ENCODE peak calls at places on chromosomes 13 and 19, in six cellular contexts. One of them, this sample, is unnamed.

GRCh38 chr13:32323912-32324311 is 8.6 kb downstream of the BRCA2 start:
- DNase-seq in brain microvascular endothelial cell: peak; percentile 45
- DNase-seq in Panc1: no peak
- DNase-seq in gastrocnemius medialis: no peak
- DNase-seq in sigmoid colon: no peak
- DNase-seq in mammary epithelial cell: peak; percentile 39
- DNase-seq in this sample: peak; percentile 86

GRCh38 chr19:34588249-34588648 is 88.7 kb downstream of the SCGB2B2 start:
- DNase-seq in brain microvascular endothelial cell: no peak
- DNase-seq in Panc1: no peak
- DNase-seq in gastrocnemius medialis: no peak
- DNase-seq in sigmoid colon: no peak
- DNase-seq in mammary epithelial cell: peak; percentile 22
- DNase-seq in this sample: no peak

GRCh38 chr13:50535050-50535449 is 308.4 kb downstream of the DLEU7 start:
- DNase-seq in brain microvascular endothelial cell: no peak
- DNase-seq in Panc1: no peak
- DNase-seq in gastrocnemius medialis: no peak
- DNase-seq in sigmoid colon: no peak
- DNase-seq in mammary epithelial cell: no peak
- DNase-seq in this sample: no peak

GRCh38 chr13:30577381-30577780 is 40.3 kb upstream of the USPL1 start:
- DNase-seq in brain microvascular endothelial cell: peak; percentile 92
- DNase-seq in Panc1: no peak
- DNase-seq in gastrocnemius medialis: no peak
- DNase-seq in sigmoid colon: no peak
- DNase-seq in mammary epithelial cell: peak; percentile 98
- DNase-seq in this sample: peak; percentile 78

GRCh38 chr19:50633973-50634372 is 5.7 kb downstream of the SYT3 start:
- DNase-seq in brain microvascular endothelial cell: no peak
- DNase-seq in Panc1: no peak
- DNase-seq in gastrocnemius medialis: no peak
- DNase-seq in sigmoid colon: no peak
- DNase-seq in mammary epithelial cell: no peak
- DNase-seq in this sample: no peak

GRCh38 chr19:41344162-41344561 is 9.6 kb downstream of the TGFB1 start:
- DNase-seq in brain microvascular endothelial cell: no peak
- DNase-seq in Panc1: no peak
- DNase-seq in gastrocnemius medialis: no peak
- DNase-seq in sigmoid colon: no peak
- DNase-seq in mammary epithelial cell: no peak
- DNase-seq in this sample: no peak

GRCh38 chr19:29528946-29529645 is 3.3 kb downstream of the VSTM2B start:
- DNase-seq in brain microvascular endothelial cell: no peak
- DNase-seq in Panc1: no peak
- DNase-seq in gastrocnemius medialis: no peak
- DNase-seq in sigmoid colon: peak; percentile 46
- DNase-seq in mammary epithelial cell: peak; percentile 2
- DNase-seq in this sample: no peak

GRCh38 chr13:32881792-32882175 is 134.4 kb upstream of the KL start:
- DNase-seq in brain microvascular endothelial cell: no peak
- DNase-seq in Panc1: no peak
- DNase-seq in gastrocnemius medialis: no peak
- DNase-seq in sigmoid colon: no peak
- DNase-seq in mammary epithelial cell: peak; percentile 79
- DNase-seq in this sample: no peak

GRCh38 chr19:5585461-5586299 is 17.9 kb upstream of the TINCR start:
- DNase-seq in brain microvascular endothelial cell: peak; percentile 16
- DNase-seq in Panc1: no peak
- DNase-seq in gastrocnemius medialis: no peak
- DNase-seq in sigmoid colon: no peak
- DNase-seq in mammary epithelial cell: no peak
- DNase-seq in this sample: no peak

GRCh38 chr13:97982286-97982685 is 28.8 kb downstream of the IPO5 start:
- DNase-seq in brain microvascular endothelial cell: no peak
- DNase-seq in Panc1: no peak
- DNase-seq in gastrocnemius medialis: no peak
- DNase-seq in sigmoid colon: no peak
- DNase-seq in mammary epithelial cell: no peak
- DNase-seq in this sample: no peak

GRCh38 chr19:28737021-28737525 is 475.9 kb downstream of the UQCRFS1 start:
- DNase-seq in brain microvascular endothelial cell: peak; percentile 24
- DNase-seq in Panc1: no peak
- DNase-seq in gastrocnemius medialis: no peak
- DNase-seq in sigmoid colon: no peak
- DNase-seq in mammary epithelial cell: peak; percentile 28
- DNase-seq in this sample: peak; percentile 76

GRCh38 chr13:25203256-25203794 is 31.2 kb upstream of the AMER2 start:
- DNase-seq in brain microvascular endothelial cell: no peak
- DNase-seq in Panc1: no peak
- DNase-seq in gastrocnemius medialis: no peak
- DNase-seq in sigmoid colon: no peak
- DNase-seq in mammary epithelial cell: no peak
- DNase-seq in this sample: no peak

GRCh38 chr19:10751109-10751972 is 33.5 kb downstream of the DNM2 start:
- DNase-seq in brain microvascular endothelial cell: no peak
- DNase-seq in Panc1: no peak
- DNase-seq in gastrocnemius medialis: no peak
- DNase-seq in sigmoid colon: no peak
- DNase-seq in mammary epithelial cell: no peak
- DNase-seq in this sample: peak; percentile 24

GRCh38 chr13:45258339-45258685 is 57.5 kb upstream of the KCTD4 start:
- DNase-seq in brain microvascular endothelial cell: no peak
- DNase-seq in Panc1: no peak
- DNase-seq in gastrocnemius medialis: no peak
- DNase-seq in sigmoid colon: no peak
- DNase-seq in mammary epithelial cell: no peak
- DNase-seq in this sample: no peak

GRCh38 chr13:66305960-66306617 is 924.0 kb downstream of the PCDH9 start:
- DNase-seq in brain microvascular endothelial cell: no peak
- DNase-seq in Panc1: no peak
- DNase-seq in gastrocnemius medialis: no peak
- DNase-seq in sigmoid colon: no peak
- DNase-seq in mammary epithelial cell: no peak
- DNase-seq in this sample: no peak

GRCh38 chr19:18743281-18743825 is 47.8 kb downstream of the COMP start:
- DNase-seq in brain microvascular endothelial cell: peak; percentile 60
- DNase-seq in Panc1: no peak
- DNase-seq in gastrocnemius medialis: no peak
- DNase-seq in sigmoid colon: no peak
- DNase-seq in mammary epithelial cell: no peak
- DNase-seq in this sample: no peak

GRCh38 chr19:8585894-8586750 is 8.9 kb upstream of the MYO1F start:
- DNase-seq in brain microvascular endothelial cell: no peak
- DNase-seq in Panc1: no peak
- DNase-seq in gastrocnemius medialis: no peak
- DNase-seq in sigmoid colon: no peak
- DNase-seq in mammary epithelial cell: no peak
- DNase-seq in this sample: peak; percentile 34

GRCh38 chr13:78247362-78247761 is 328.7 kb upstream of the EDNRB start:
- DNase-seq in brain microvascular endothelial cell: no peak
- DNase-seq in Panc1: no peak
- DNase-seq in gastrocnemius medialis: no peak
- DNase-seq in sigmoid colon: no peak
- DNase-seq in mammary epithelial cell: no peak
- DNase-seq in this sample: peak; percentile 1

GRCh38 chr19:19217110-19217509 is 5.4 kb downstream of the NCAN start:
- DNase-seq in brain microvascular endothelial cell: peak; percentile 29
- DNase-seq in Panc1: no peak
- DNase-seq in gastrocnemius medialis: no peak
- DNase-seq in sigmoid colon: no peak
- DNase-seq in mammary epithelial cell: peak; percentile 39
- DNase-seq in this sample: peak; percentile 49

GRCh38 chr19:40933025-40933424 is 51.0 kb upstream of the CYP2A7 start:
- DNase-seq in brain microvascular endothelial cell: no peak
- DNase-seq in Panc1: no peak
- DNase-seq in gastrocnemius medialis: no peak
- DNase-seq in sigmoid colon: no peak
- DNase-seq in mammary epithelial cell: no peak
- DNase-seq in this sample: no peak

GRCh38 chr13:41590122-41590521 is 132.8 kb downstream of the RGCC start:
- DNase-seq in brain microvascular endothelial cell: no peak
- DNase-seq in Panc1: no peak
- DNase-seq in gastrocnemius medialis: no peak
- DNase-seq in sigmoid colon: no peak
- DNase-seq in mammary epithelial cell: no peak
- DNase-seq in this sample: no peak

GRCh38 chr19:35845215-35846037 is 6.9 kb downstream of the NPHS1 start:
- DNase-seq in brain microvascular endothelial cell: no peak
- DNase-seq in Panc1: no peak
- DNase-seq in gastrocnemius medialis: no peak
- DNase-seq in sigmoid colon: no peak
- DNase-seq in mammary epithelial cell: no peak
- DNase-seq in this sample: no peak

DNA sequence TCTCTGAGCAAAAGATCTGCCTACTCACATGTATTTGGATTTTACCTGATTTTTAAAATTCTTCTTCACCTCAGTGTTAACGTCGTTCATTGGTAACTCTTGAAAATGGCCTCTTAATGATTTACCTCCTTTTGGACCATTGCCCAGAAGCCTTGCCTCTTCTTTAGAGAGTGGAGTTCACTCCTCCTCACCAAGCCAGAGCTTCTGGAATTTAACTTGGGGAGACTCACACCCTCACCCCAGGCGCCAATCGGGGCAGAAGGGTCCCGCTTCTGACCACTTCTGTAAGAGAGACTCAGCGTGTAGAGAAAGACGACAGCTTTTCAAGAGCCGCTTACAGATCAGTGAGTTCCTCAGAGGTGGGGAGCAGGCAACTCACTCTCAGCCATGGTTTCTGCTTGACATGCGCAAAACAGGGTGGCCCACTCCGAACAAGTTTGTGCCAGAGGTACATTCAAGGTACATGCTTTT is 2.7 kb downstream of the PNMA8C start:
- DNase-seq in brain microvascular endothelial cell: no peak
- DNase-seq in Panc1: no peak
- DNase-seq in gastrocnemius medialis: no peak
- DNase-seq in sigmoid colon: no peak
- DNase-seq in mammary epithelial cell: no peak
- DNase-seq in this sample: no peak
- H3K4me3 ChIP-seq in brain microvascular endothelial cell: peak overlapping the region; percentile 67
- H3K4me3 ChIP-seq in Panc1: peak overlapping the region; percentile 55
- H3K4me3 ChIP-seq in gastrocnemius medialis: no peak overlapping the region
- H3K4me3 ChIP-seq in sigmoid colon: peak overlapping the region; percentile 38
- H3K4me3 ChIP-seq in mammary epithelial cell: peak overlapping the region; percentile 2
- H3K4me3 ChIP-seq in this sample: peak overlapping the region; percentile 54

GRCh38 chr13:60369242-60369641 is 27.8 kb upstream of the TDRD3 start:
- DNase-seq in brain microvascular endothelial cell: no peak
- DNase-seq in Panc1: no peak
- DNase-seq in gastrocnemius medialis: no peak
- DNase-seq in sigmoid colon: no peak
- DNase-seq in mammary epithelial cell: peak; percentile 4
- DNase-seq in this sample: no peak
- TF ChIP-seq CTCF in brain microvascular endothelial cell: peak; percentile 32
- TF ChIP-seq CTCF in Panc1: peak; percentile 24
- TF ChIP-seq CTCF in gastrocnemius medialis: no peak
- TF ChIP-seq CTCF in sigmoid colon: no peak
- TF ChIP-seq CTCF in mammary epithelial cell: peak; percentile 38
- TF ChIP-seq CTCF in this sample: peak; percentile 44

GRCh38 chr13:94708971-94709614 is 3.3 kb downstream of the SOX21 start:
- DNase-seq in brain microvascular endothelial cell: no peak
- DNase-seq in Panc1: no peak
- DNase-seq in gastrocnemius medialis: no peak
- DNase-seq in sigmoid colon: no peak
- DNase-seq in mammary epithelial cell: no peak
- DNase-seq in this sample: no peak
- H3K4me3 ChIP-seq in brain microvascular endothelial cell: no peak overlapping the region
- H3K4me3 ChIP-seq in Panc1: no peak overlapping the region
- H3K4me3 ChIP-seq in gastrocnemius medialis: no peak overlapping the region
- H3K4me3 ChIP-seq in sigmoid colon: no peak overlapping the region
- H3K4me3 ChIP-seq in mammary epithelial cell: no peak overlapping the region
- H3K4me3 ChIP-seq in this sample: no peak overlapping the region

GRCh38 chr13:99276706-99277105 is 18.5 kb upstream of the GPR18 start:
- DNase-seq in brain microvascular endothelial cell: no peak
- DNase-seq in Panc1: no peak
- DNase-seq in gastrocnemius medialis: no peak
- DNase-seq in sigmoid colon: no peak
- DNase-seq in mammary epithelial cell: no peak
- DNase-seq in this sample: no peak
- TF ChIP-seq CTCF in brain microvascular endothelial cell: peak; percentile 15
- TF ChIP-seq CTCF in Panc1: no peak
- TF ChIP-seq CTCF in gastrocnemius medialis: peak; percentile 16
- TF ChIP-seq CTCF in sigmoid colon: no peak
- TF ChIP-seq CTCF in mammary epithelial cell: no peak
- TF ChIP-seq CTCF in this sample: no peak

This sample was measured in cardiac fibroblast.